ENCODE peak calls at places on chromosomes 13 and 19, in four cellular contexts. One of them, this sample, is unnamed.

GRCh38 chr19:18660051-18660910 is 23.2 kb upstream of the CRTC1 start:
- DNase-seq in GM12878: no peak
- DNase-seq in SK-N-SH: no peak
- DNase-seq in K562: peak
- DNase-seq in this sample: peak

GRCh38 chr13:21965095-21965494 is 294.2 kb downstream of the FGF9 start:
- DNase-seq in GM12878: no peak
- DNase-seq in SK-N-SH: no peak
- DNase-seq in K562: no peak
- DNase-seq in this sample: no peak

GRCh38 chr13:34230271-34230670 is 412.3 kb downstream of the RFC3 start:
- DNase-seq in GM12878: no peak
- DNase-seq in SK-N-SH: no peak
- DNase-seq in K562: no peak
- DNase-seq in this sample: no peak

GRCh38 chr13:59633290-59633689 is 530.4 kb downstream of the DIAPH3 start:
- DNase-seq in GM12878: no peak
- DNase-seq in SK-N-SH: no peak
- DNase-seq in K562: no peak
- DNase-seq in this sample: no peak

GRCh38 chr13:112757759-112758086 is 67.9 kb downstream of the ATP11A start:
- DNase-seq in GM12878: no peak
- DNase-seq in SK-N-SH: no peak
- DNase-seq in K562: no peak
- DNase-seq in this sample: no peak

GRCh38 chr13:107799001-107799400 is 416.3 kb downstream of the LIG4 start:
- DNase-seq in GM12878: no peak
- DNase-seq in SK-N-SH: no peak
- DNase-seq in K562: no peak
- DNase-seq in this sample: no peak

GRCh38 chr19:29273000-29273691 is 60.2 kb upstream of the UQCRFS1 start:
- DNase-seq in GM12878: no peak
- DNase-seq in SK-N-SH: no peak
- DNase-seq in K562: no peak
- DNase-seq in this sample: no peak

GRCh38 chr19:50233308-50233910 is 30.0 kb downstream of the MYH14 start:
- DNase-seq in GM12878: no peak
- DNase-seq in SK-N-SH: no peak
- DNase-seq in K562: no peak
- DNase-seq in this sample: no peak

GRCh38 chr13:27170521-27171243 is 929 bp downstream of the USP12 start:
- DNase-seq in GM12878: no peak
- DNase-seq in SK-N-SH: no peak
- DNase-seq in K562: peak
- DNase-seq in this sample: peak

GRCh38 chr19:37346091-37346490 is 24.8 kb upstream of the ZNF527 start:
- DNase-seq in GM12878: no peak
- DNase-seq in SK-N-SH: no peak
- DNase-seq in K562: no peak
- DNase-seq in this sample: no peak

GRCh38 chr19:11089254-11090013 is at the start of gene LDLR:
- DNase-seq in GM12878: peak
- DNase-seq in SK-N-SH: peak
- DNase-seq in K562: peak
- DNase-seq in this sample: peak

GRCh38 chr19:52748336-52748950 is 13.6 kb upstream of the ZNF611 start:
- DNase-seq in GM12878: peak
- DNase-seq in SK-N-SH: peak
- DNase-seq in K562: peak
- DNase-seq in this sample: no peak

GRCh38 chr19:29784598-29785223 is 27.1 kb upstream of the CCNE1 start:
- DNase-seq in GM12878: no peak
- DNase-seq in SK-N-SH: no peak
- DNase-seq in K562: no peak
- DNase-seq in this sample: no peak

GRCh38 chr19:19628499-19629134 is 597 bp upstream of the LPAR2 start:
- DNase-seq in GM12878: no peak
- DNase-seq in SK-N-SH: peak
- DNase-seq in K562: no peak
- DNase-seq in this sample: peak

GRCh38 chr13:110523180-110523579 is 38.3 kb downstream of the RAB20 start:
- DNase-seq in GM12878: no peak
- DNase-seq in SK-N-SH: no peak
- DNase-seq in K562: no peak
- DNase-seq in this sample: no peak

GRCh38 chr13:110525328-110526319 is 35.9 kb downstream of the RAB20 start:
- DNase-seq in GM12878: peak
- DNase-seq in SK-N-SH: no peak
- DNase-seq in K562: no peak
- DNase-seq in this sample: no peak

GRCh38 chr13:110523838-110524237 is 37.7 kb downstream of the RAB20 start:
- DNase-seq in GM12878: no peak
- DNase-seq in SK-N-SH: no peak
- DNase-seq in K562: no peak
- DNase-seq in this sample: no peak

GRCh38 chr13:110521946-110522345 is 39.6 kb downstream of the RAB20 start:
- DNase-seq in GM12878: no peak
- DNase-seq in SK-N-SH: no peak
- DNase-seq in K562: no peak
- DNase-seq in this sample: no peak

GRCh38 chr13:110524484-110525254 is 36.9 kb downstream of the RAB20 start:
- DNase-seq in GM12878: no peak
- DNase-seq in SK-N-SH: peak
- DNase-seq in K562: no peak
- DNase-seq in this sample: no peak
- TF ChIP-seq REST in GM12878: no peak
- TF ChIP-seq REST in SK-N-SH: no peak
- TF ChIP-seq REST in K562: no peak
- TF ChIP-seq REST in this sample: no peak

GRCh38 chr19:46495789-46496099 is at the start of gene PNMA8B:
- DNase-seq in GM12878: no peak
- DNase-seq in SK-N-SH: peak
- DNase-seq in K562: peak
- DNase-seq in this sample: no peak
- TF ChIP-seq RCOR1 in GM12878: no peak
- TF ChIP-seq RCOR1 in SK-N-SH: no peak
- TF ChIP-seq RCOR1 in K562: no peak
- TF ChIP-seq RCOR1 in this sample: no peak

GRCh38 chr13:57264965-57265364 is 98.0 kb downstream of the PRR20E start:
- DNase-seq in GM12878: no peak
- DNase-seq in SK-N-SH: no peak
- DNase-seq in K562: no peak
- DNase-seq in this sample: no peak
- TF ChIP-seq REST in GM12878: no peak
- TF ChIP-seq REST in SK-N-SH: peak
- TF ChIP-seq REST in K562: no peak
- TF ChIP-seq REST in this sample: no peak

GRCh38 chr19:41637484-41637883 is 10.6 kb upstream of the CEACAM4 start:
- DNase-seq in GM12878: no peak
- DNase-seq in SK-N-SH: no peak
- DNase-seq in K562: no peak
- DNase-seq in this sample: no peak

GRCh38 chr19:41646589-41647204 is 19.8 kb upstream of the CEACAM4 start:
- DNase-seq in GM12878: no peak
- DNase-seq in SK-N-SH: peak
- DNase-seq in K562: peak
- DNase-seq in this sample: peak

GRCh38 chr19:41638624-41639023 is 11.8 kb upstream of the CEACAM4 start:
- DNase-seq in GM12878: no peak
- DNase-seq in SK-N-SH: no peak
- DNase-seq in K562: no peak
- DNase-seq in this sample: no peak

DNA sequence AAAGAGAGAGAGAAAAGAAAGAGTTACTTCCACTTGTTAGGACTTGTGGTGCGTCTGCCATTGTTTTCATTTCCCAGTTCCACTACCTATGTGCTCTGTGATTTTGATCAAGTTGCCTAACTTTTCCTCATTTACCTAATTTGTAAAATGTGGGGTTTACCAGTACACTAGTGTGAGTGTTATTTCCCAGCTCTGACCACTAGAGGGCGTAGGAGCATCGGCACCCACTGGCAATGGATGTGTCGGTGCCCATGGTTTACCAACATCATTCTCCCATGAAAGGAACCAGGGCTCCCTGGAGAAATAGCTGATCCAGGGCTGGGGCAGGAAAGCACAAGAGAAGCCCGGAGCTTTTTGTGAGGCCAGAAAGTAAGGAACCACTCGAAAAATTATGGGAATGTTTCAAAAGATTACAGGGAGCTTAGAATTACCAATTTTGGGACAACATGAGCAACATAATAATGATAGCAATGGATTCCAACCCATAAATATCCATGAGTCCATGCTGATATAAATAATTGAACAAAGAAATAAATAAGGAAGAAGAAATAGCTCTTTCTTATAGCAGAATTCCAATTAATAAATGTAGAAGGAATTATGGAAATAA is 15.1 kb upstream of the CEACAM4 start:
- DNase-seq in GM12878: peak
- DNase-seq in SK-N-SH: peak
- DNase-seq in K562: peak
- DNase-seq in this sample: peak
- TF ChIP-seq RCOR1 in GM12878: no peak
- TF ChIP-seq RCOR1 in SK-N-SH: no peak
- TF ChIP-seq RCOR1 in K562: no peak
- TF ChIP-seq RCOR1 in this sample: no peak

GRCh38 chr19:13243971-13244370 is 93.8 kb downstream of the IER2 start:
- DNase-seq in GM12878: no peak
- DNase-seq in SK-N-SH: no peak
- DNase-seq in K562: no peak
- DNase-seq in this sample: no peak
- TF ChIP-seq REST in GM12878: peak
- TF ChIP-seq REST in SK-N-SH: peak
- TF ChIP-seq REST in K562: peak
- TF ChIP-seq REST in this sample: peak

GRCh38 chr19:35901055-35901644 is 810 bp upstream of the NFKBID start:
- DNase-seq in GM12878: no peak
- DNase-seq in SK-N-SH: no peak
- DNase-seq in K562: no peak
- DNase-seq in this sample: no peak
- TF ChIP-seq RCOR1 in GM12878: no peak
- TF ChIP-seq RCOR1 in SK-N-SH: no peak
- TF ChIP-seq RCOR1 in K562: no peak
- TF ChIP-seq RCOR1 in this sample: no peak

DNA sequence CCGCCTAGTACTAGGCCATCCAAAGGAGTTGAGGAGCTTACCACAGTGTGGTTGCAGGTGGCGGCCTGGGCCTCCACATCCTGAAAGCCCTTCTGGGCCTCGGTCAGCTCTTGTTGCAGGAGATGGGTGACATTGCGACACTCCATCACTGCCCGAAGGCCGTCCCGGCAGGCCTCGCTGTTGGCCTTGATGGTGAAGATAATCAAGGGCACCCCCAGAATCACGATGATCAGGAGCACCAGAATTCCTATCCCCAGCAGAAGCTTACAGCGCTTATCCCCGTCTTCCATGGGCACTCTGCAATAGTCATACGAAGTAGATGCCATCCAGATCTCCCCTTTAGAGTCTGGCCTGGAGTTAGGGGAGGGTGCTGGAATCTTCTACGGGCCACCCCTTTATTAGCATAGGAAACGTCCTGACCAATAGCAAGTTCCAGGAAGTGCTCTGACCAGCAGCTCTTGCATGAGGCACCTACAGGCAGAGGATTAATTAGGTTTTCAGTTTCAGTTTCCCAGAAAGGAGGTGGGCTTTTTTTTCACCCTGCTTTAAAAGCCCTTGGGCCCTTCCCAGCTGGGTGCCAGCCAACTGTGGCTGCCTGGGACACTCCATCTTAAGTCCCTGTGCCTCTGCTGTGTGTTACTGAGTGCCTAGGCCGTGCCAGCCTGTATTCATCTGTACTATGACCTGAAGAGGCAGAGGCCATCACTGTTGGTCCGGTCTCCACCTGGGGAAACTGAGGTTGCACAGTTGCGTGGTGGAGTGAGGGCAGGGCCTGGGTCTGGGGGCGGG is at the start of gene BST2:
- DNase-seq in GM12878: peak
- DNase-seq in SK-N-SH: peak
- DNase-seq in K562: peak
- DNase-seq in this sample: no peak
- TF ChIP-seq REST in GM12878: no peak
- TF ChIP-seq REST in SK-N-SH: no peak
- TF ChIP-seq REST in K562: no peak
- TF ChIP-seq REST in this sample: no peak

DNA sequence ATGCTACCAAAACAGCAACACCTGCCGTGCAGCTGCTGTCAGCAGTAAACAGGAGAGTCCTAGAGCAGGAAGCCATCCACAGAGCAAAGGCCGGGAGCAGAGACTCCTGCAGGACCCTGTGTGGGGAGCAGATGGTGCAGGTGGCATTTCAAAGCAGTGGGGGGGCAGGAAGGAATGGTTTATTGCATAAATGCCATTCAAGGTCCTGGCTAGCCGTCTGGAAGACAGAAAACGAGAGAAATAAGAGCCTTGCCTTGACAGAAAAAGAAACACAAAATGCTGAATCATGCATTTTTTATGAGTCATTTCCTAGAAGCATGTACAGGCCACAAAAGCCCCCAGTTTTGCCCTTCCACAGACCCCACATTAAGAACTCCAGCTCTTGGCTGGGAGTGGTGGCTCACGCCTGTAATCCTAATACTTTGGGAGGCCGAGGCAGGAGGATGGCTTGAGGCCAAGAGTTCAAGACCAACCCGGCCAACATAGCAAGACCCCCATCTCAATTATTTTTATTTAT is 5.4 kb downstream of the RSPH6A start:
- DNase-seq in GM12878: no peak
- DNase-seq in SK-N-SH: no peak
- DNase-seq in K562: peak
- DNase-seq in this sample: peak
- TF ChIP-seq RCOR1 in GM12878: no peak
- TF ChIP-seq RCOR1 in SK-N-SH: no peak
- TF ChIP-seq RCOR1 in K562: no peak
- TF ChIP-seq RCOR1 in this sample: no peak

GRCh38 chr19:38624822-38625221 is 5.8 kb downstream of the EIF3K start:
- DNase-seq in GM12878: no peak
- DNase-seq in SK-N-SH: no peak
- DNase-seq in K562: no peak
- DNase-seq in this sample: no peak
- TF ChIP-seq REST in GM12878: no peak
- TF ChIP-seq REST in SK-N-SH: no peak
- TF ChIP-seq REST in K562: no peak
- TF ChIP-seq REST in this sample: no peak

GRCh38 chr13:40983269-40983668 is 35.8 kb downstream of the ELF1 start:
- DNase-seq in GM12878: no peak
- DNase-seq in SK-N-SH: no peak
- DNase-seq in K562: no peak
- DNase-seq in this sample: no peak

GRCh38 chr13:40982772-40983171 is 36.3 kb downstream of the ELF1 start:
- DNase-seq in GM12878: peak
- DNase-seq in SK-N-SH: peak
- DNase-seq in K562: peak
- DNase-seq in this sample: no peak

GRCh38 chr13:40984670-40985366 is 34.3 kb downstream of the ELF1 start:
- DNase-seq in GM12878: peak
- DNase-seq in SK-N-SH: no peak
- DNase-seq in K562: no peak
- DNase-seq in this sample: no peak

GRCh38 chr13:40985596-40986327 is 33.4 kb downstream of the ELF1 start:
- DNase-seq in GM12878: no peak
- DNase-seq in SK-N-SH: no peak
- DNase-seq in K562: no peak
- DNase-seq in this sample: no peak

GRCh38 chr13:40983725-40984669 is 35.1 kb downstream of the ELF1 start:
- DNase-seq in GM12878: no peak
- DNase-seq in SK-N-SH: no peak
- DNase-seq in K562: no peak
- DNase-seq in this sample: no peak
- TF ChIP-seq RCOR1 in GM12878: no peak
- TF ChIP-seq RCOR1 in SK-N-SH: no peak
- TF ChIP-seq RCOR1 in K562: no peak
- TF ChIP-seq RCOR1 in this sample: no peak